ENCODE peak calls at places on chromosomes 12 and 14, in four cellular contexts. B is GM13976; Y is Ammon's horn; S is activated naive CD4-positive, alpha-beta T cell. N is an unnamed sample.

GRCh38 chr12:48999371-49000131 is at the start of gene DDN:
- DNase-seq in B (peak), Y (peak), S (no peak), N (peak)

GRCh38 chr12:44874981-44875416 is 1.1 kb downstream of the NELL2 start:
- DNase-seq in B (peak), Y (no peak), S (no peak), N (peak)

GRCh38 chr12:79407671-79408622 is 282.8 kb downstream of the PAWR start:
- DNase-seq in B (peak), Y (peak), S (no peak), N (peak)

GRCh38 chr14:102893452-102893851 is 29.0 kb upstream of the AMN start:
- DNase-seq in B (peak), Y (peak), S (no peak), N (no peak)

GRCh38 chr12:93050026-93050747 is 121.1 kb upstream of the EEA1 start:
- DNase-seq in B (no peak), Y (peak), S (no peak), N (no peak)

GRCh38 chr12:6852651-6853354 is 853 bp downstream of the USP5 start:
- DNase-seq in B (no peak), Y (peak), S (no peak), N (no peak)

GRCh38 chr12:46831335-46832083 is 5.7 kb upstream of the SLC38A4 start:
- DNase-seq in B (no peak), Y (no peak), S (no peak), N (no peak)

GRCh38 chr14:65832431-65833253 is 420.1 kb downstream of the FUT8 start:
- DNase-seq in B (no peak), Y (no peak), S (no peak), N (no peak)

GRCh38 chr14:100824156-100824555 is 1.8 kb upstream of the MEG3 start:
- DNase-seq in B (peak), Y (peak), S (no peak), N (no peak)

GRCh38 chr12:107042801-107043200 is 50.5 kb downstream of the CRY1 start:
- DNase-seq in B (no peak), Y (no peak), S (no peak), N (no peak)

GRCh38 chr14:99004112-99004511 is 267.9 kb downstream of the BCL11B start:
- DNase-seq in B (no peak), Y (no peak), S (no peak), N (no peak)

GRCh38 chr14:36271939-36272907 is 48.2 kb downstream of the MBIP start:
- DNase-seq in B (peak), Y (peak), S (no peak), N (peak)

GRCh38 chr14:80017796-80018195 is 193.5 kb downstream of the DIO2 start:
- DNase-seq in B (no peak), Y (peak), S (no peak), N (no peak)

GRCh38 chr12:32549675-32550079 is 129.4 kb upstream of the DNM1L start:
- DNase-seq in B (no peak), Y (peak), S (no peak), N (no peak)

GRCh38 chr12:123085730-123086487 is 65.0 kb downstream of the PITPNM2 start:
- DNase-seq in B (no peak), Y (no peak), S (no peak), N (no peak)

GRCh38 chr12:79685068-79685467 is 5.7 kb downstream of the PAWR start:
- DNase-seq in B (no peak), Y (no peak), S (no peak), N (no peak)

GRCh38 chr14:24368562-24369252 is 723 bp downstream of the NFATC4 start:
- DNase-seq in B (peak), Y (peak), S (no peak), N (peak)

GRCh38 chr12:104526751-104527150 is 70.0 kb downstream of the CHST11 start:
- DNase-seq in B (no peak), Y (no peak), S (no peak), N (no peak)

GRCh38 chr12:64400041-64400440 is 4.2 kb upstream of the XPOT start:
- DNase-seq in B (no peak), Y (peak), S (no peak), N (no peak)

GRCh38 chr12:116528067-116528466 is 31.1 kb upstream of the MAP1LC3B2 start:
- DNase-seq in B (no peak), Y (no peak), S (no peak), N (no peak)

GRCh38 chr14:80636071-80636470 is 305.5 kb downstream of the CEP128 start:
- DNase-seq in B (no peak), Y (no peak), S (no peak), N (no peak)

GRCh38 chr14:103697601-103698379 is 17.5 kb downstream of the XRCC3 start:
- DNase-seq in B (no peak), Y (no peak), S (no peak), N (no peak)

GRCh38 chr12:68106160-68106559 is 53.4 kb downstream of the IFNG start:
- DNase-seq in B (no peak), Y (no peak), S (no peak), N (no peak)

GRCh38 chr12:108839011-108839889 is 18.1 kb downstream of the SSH1 start:
- DNase-seq in B (no peak), Y (no peak), S (no peak), N (no peak)

GRCh38 chr12:45518516-45519235 is 210.8 kb upstream of the ARID2 start:
- DNase-seq in B (peak), Y (no peak), S (no peak), N (peak)

GRCh38 chr12:31250179-31250578 is 75.8 kb downstream of the SINHCAF start:
- DNase-seq in B (no peak), Y (no peak), S (no peak), N (no peak)

GRCh38 chr14:99215277-99215676 is 56.7 kb downstream of the BCL11B start:
- DNase-seq in B (no peak), Y (peak), S (no peak), N (no peak)

GRCh38 chr12:109761631-109761950 is 48.0 kb downstream of the FAM222A start:
- DNase-seq in B (no peak), Y (no peak), S (no peak), N (no peak)

GRCh38 chr14:105974902-105975301 is 448.5 kb downstream of the TMEM121 start:
- DNase-seq in B (peak), Y (no peak), S (peak), N (peak)

GRCh38 chr12:25377475-25378179 is 126.9 kb upstream of the KRAS start:
- DNase-seq in B (no peak), Y (peak), S (no peak), N (no peak)

GRCh38 chr14:38238332-38238731 is 17.6 kb downstream of the CLEC14A start:
- DNase-seq in B (no peak), Y (no peak), S (no peak), N (no peak)

GRCh38 chr14:63901434-63902085 is 48.8 kb downstream of the SYNE2 start:
- DNase-seq in B (no peak), Y (no peak), S (no peak), N (no peak)

GRCh38 chr12:14774944-14775651 is 28.2 kb downstream of the WBP11 start:
- DNase-seq in B (peak), Y (no peak), S (no peak), N (peak)

GRCh38 chr12:79378496-79378895 is 312.3 kb downstream of the PAWR start:
- DNase-seq in B (no peak), Y (no peak), S (no peak), N (no peak)

GRCh38 chr12:23099104-23099503 is 474.1 kb downstream of the ETNK1 start:
- DNase-seq in B (no peak), Y (no peak), S (no peak), N (no peak)

GRCh38 chr12:52300796-52301691 is 9.7 kb upstream of the KRT81 start:
- DNase-seq in B (no peak), Y (no peak), S (no peak), N (no peak)

GRCh38 chr12:51838762-51839161 is 9.8 kb downstream of the FIGNL2 start:
- DNase-seq in B (no peak), Y (no peak), S (no peak), N (no peak)

N was measured in GM10248.